ENCODE peak calls at places on chromosomes 16 and 17, in ten cellular contexts. T is sigmoid colon, Z is HCT116, O is tibial nerve, A is vagina, X is esophagus muscularis mucosa, G is lower leg skin, W is A549, V is stomach, K is ovary. S is an unnamed sample.

GRCh38 chr17:83200746-83201145 is 121.3 kb downstream of the METRNL start:
- DNase-seq in T (peak), Z (no peak), O (peak), A (no peak), X (no peak), G (peak), W (no peak), V (no peak), K (peak), S (no peak)

GRCh38 chr16:54930034-54930938 is at the start of gene IRX5:
- DNase-seq in T (peak), Z (peak), O (peak), A (no peak), X (peak), G (peak), W (peak), V (peak), K (peak), S (peak)

GRCh38 chr16:15523092-15523541 is 88.7 kb downstream of the BMERB1 start:
- DNase-seq in T (no peak), Z (peak), O (no peak), A (no peak), X (no peak), G (no peak), W (no peak), V (no peak), K (no peak), S (no peak)

GRCh38 chr17:77089118-77089477 is 51.7 kb upstream of the SEC14L1 start:
- DNase-seq in T (no peak), Z (no peak), O (no peak), A (no peak), X (no peak), G (no peak), W (no peak), V (peak), K (no peak), S (no peak)

GRCh38 chr17:2691965-2692780 is 19.4 kb downstream of the CLUH start:
- DNase-seq in T (peak), Z (no peak), O (no peak), A (peak), X (no peak), G (peak), W (no peak), V (no peak), K (peak), S (no peak)

GRCh38 chr17:74558882-74559519 is 8.3 kb downstream of the CD300H start:
- DNase-seq in T (no peak), Z (no peak), O (no peak), A (no peak), X (no peak), G (no peak), W (no peak), V (no peak), K (no peak), S (no peak)

GRCh38 chr17:41415833-41416335 is 8.5 kb downstream of the KRT37 start:
- DNase-seq in T (no peak), Z (no peak), O (no peak), A (no peak), X (no peak), G (no peak), W (no peak), V (no peak), K (peak), S (no peak)

GRCh38 chr17:50076221-50076590 is 18.9 kb upstream of the PDK2 start:
- DNase-seq in T (no peak), Z (no peak), O (no peak), A (no peak), X (no peak), G (no peak), W (no peak), V (no peak), K (no peak), S (no peak)

GRCh38 chr16:78976212-78976611 is 624.3 kb downstream of the MAF start:
- DNase-seq in T (no peak), Z (no peak), O (no peak), A (no peak), X (no peak), G (no peak), W (no peak), V (no peak), K (no peak), S (no peak)

GRCh38 chr17:74861554-74862107 is 1.9 kb upstream of the GRIN2C start:
- DNase-seq in T (no peak), Z (no peak), O (no peak), A (no peak), X (no peak), G (no peak), W (no peak), V (no peak), K (peak), S (no peak)

GRCh38 chr16:57231821-57232350 is 13.2 kb upstream of the ARL2BP start:
- DNase-seq in T (no peak), Z (no peak), O (no peak), A (no peak), X (no peak), G (no peak), W (no peak), V (no peak), K (no peak), S (peak)

GRCh38 chr16:53457670-53458069 is 23.4 kb downstream of the RBL2 start:
- DNase-seq in T (no peak), Z (no peak), O (no peak), A (no peak), X (no peak), G (no peak), W (no peak), V (no peak), K (no peak), S (no peak)

DNA sequence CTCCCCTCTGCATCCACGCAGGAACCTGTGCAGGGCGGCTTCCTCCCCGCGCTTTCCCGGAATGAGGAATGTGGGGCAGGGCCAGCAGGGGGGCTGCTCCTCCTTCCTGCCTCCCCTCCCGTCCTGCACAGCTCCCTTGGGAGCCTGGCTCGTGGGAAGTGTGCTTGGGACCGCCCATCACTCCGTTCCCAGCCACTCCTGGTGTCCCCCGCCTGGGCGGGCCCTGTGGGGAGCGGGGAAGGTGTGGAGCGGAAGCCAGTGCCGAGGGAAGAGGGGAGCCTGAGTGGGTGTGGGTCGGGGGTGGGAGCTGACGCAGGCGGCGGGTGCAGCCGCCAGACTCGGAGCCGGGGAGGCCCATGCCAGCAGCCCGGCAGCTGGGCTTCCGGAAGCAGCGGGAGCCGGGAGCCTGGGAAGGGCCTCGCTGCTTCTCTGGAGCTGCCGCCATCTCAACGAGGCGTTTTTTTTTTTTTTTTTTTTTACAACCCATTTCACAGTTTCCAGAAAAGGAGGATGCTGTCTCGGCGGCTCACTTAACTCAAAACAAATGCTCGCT is 24.2 kb downstream of the BAHCC1 start:
- DNase-seq in T (peak), Z (peak), O (peak), A (peak), X (peak), G (peak), W (peak), V (peak), K (peak), S (peak)
- TF ChIP-seq POLR2A in T (no peak), Z (no peak), O (no peak), A (no peak), X (peak), G (no peak), W (peak), V (no peak), K (peak), S (peak)

GRCh38 chr16:21233521-21234150 is at the start of gene ANKS4B:
- DNase-seq in T (no peak), Z (no peak), O (no peak), A (no peak), X (no peak), G (no peak), W (no peak), V (peak), K (no peak), S (no peak)
- TF ChIP-seq POLR2A in T (peak), Z (no peak), O (no peak), A (no peak), X (no peak), G (no peak), W (no peak), V (no peak), K (no peak), S (no peak)

DNA sequence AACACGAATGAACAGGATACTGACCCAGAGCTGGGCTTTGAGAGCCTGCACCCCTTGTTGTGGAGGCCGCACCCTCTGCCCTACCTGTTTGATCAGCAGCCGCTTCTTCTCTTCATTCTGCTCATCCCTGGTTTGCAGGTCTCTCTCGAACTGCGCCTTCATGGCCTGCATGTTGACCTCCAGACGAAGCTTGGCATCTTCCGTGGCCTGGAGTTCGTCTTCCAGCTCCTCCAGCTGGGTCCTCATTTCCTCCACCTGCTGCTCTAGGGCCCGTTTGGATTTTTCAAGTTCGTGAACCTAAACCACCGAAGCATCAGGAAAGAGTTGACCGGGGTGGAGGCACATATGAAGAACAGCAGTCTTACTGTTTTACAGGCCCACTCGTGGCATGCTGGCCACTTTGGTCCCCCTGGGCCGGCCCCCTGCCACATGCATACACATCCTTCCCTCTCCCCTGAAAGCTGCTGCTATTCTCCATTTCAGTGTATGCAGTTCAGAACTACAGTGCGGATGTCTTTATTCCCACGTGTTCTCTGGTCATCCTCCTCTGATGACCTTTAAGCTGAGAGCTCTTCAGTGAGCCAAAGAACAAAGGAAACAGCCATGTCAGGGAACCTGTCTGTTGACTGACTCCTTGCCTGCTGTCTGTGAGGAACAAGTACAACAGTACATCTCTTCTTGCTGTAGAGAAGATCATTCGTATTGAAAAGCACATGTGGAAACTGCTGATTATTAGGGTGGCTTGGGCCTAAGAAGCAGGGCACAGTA is 54.8 kb downstream of the NDEL1 start:
- DNase-seq in T (no peak), Z (no peak), O (no peak), A (no peak), X (no peak), G (no peak), W (no peak), V (no peak), K (no peak), S (no peak)
- TF ChIP-seq POLR2A in T (no peak), Z (no peak), O (no peak), A (no peak), X (no peak), G (no peak), W (no peak), V (no peak), K (no peak), S (no peak)

GRCh38 chr16:85612191-85612800 is 826 bp upstream of the GSE1 start:
- DNase-seq in T (peak), Z (peak), O (peak), A (no peak), X (no peak), G (peak), W (peak), V (peak), K (peak), S (peak)

GRCh38 chr16:85613609-85614337 is 651 bp downstream of the GSE1 start:
- DNase-seq in T (peak), Z (no peak), O (peak), A (no peak), X (no peak), G (peak), W (peak), V (peak), K (peak), S (peak)

GRCh38 chr16:85611455-85612190 is 1.5 kb upstream of the GSE1 start:
- DNase-seq in T (peak), Z (peak), O (peak), A (no peak), X (no peak), G (peak), W (peak), V (peak), K (peak), S (peak)

GRCh38 chr16:85614338-85615013 is 1.4 kb downstream of the GSE1 start:
- DNase-seq in T (no peak), Z (no peak), O (no peak), A (no peak), X (no peak), G (peak), W (peak), V (no peak), K (peak), S (no peak)

DNA sequence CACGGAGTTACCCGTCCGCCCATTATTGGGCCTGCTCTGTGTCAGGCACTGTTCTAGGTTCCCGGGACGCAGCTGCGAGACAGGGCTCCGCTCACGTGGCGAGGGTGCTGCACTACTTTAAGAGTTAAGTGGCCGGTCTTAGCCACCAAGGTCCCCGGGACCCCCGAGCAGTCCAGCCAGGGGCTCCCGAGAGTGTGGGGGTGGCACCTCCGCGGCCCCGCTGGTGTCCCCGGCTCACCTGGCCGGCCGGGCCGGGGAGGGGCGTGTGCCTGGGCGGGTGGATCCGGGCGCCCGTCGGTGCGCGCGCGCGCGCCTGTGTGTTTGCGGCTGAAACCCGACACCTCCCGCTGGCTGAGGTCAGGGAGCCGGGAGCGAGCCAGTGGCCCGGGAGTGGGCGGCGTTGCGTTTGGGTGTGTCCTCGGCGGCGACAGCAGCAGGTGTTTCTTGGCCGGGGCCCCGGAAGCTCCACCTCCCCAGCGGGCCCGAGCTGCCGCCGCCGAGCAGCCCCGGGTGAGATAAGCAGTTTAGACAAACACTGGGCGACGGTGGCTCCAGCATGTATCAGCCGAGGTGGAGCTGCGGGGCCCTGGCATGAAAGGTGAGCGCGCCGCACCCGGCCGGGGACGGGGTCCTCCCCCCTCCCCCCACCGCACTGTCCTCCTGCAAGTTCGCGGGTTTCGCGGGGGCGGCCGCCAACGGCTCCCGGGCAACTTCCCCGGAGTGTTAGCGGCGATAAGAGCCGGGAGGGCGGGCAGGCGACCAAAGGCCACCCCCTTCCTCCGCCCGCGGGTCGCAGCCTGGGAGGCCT is at the start of gene GSE1:
- DNase-seq in T (peak), Z (peak), O (peak), A (no peak), X (peak), G (peak), W (peak), V (peak), K (peak), S (peak)
- TF ChIP-seq POLR2A in T (peak), Z (peak), O (peak), A (no peak), X (peak), G (no peak), W (peak), V (peak), K (no peak), S (peak)

GRCh38 chr17:40278414-40278813 is 9.3 kb upstream of the CDC6 start:
- DNase-seq in T (no peak), Z (no peak), O (no peak), A (no peak), X (no peak), G (no peak), W (no peak), V (no peak), K (no peak), S (no peak)
- TF ChIP-seq POLR2A in T (no peak), Z (no peak), O (no peak), A (no peak), X (no peak), G (no peak), W (no peak), V (no peak), K (no peak), S (no peak)

DNA sequence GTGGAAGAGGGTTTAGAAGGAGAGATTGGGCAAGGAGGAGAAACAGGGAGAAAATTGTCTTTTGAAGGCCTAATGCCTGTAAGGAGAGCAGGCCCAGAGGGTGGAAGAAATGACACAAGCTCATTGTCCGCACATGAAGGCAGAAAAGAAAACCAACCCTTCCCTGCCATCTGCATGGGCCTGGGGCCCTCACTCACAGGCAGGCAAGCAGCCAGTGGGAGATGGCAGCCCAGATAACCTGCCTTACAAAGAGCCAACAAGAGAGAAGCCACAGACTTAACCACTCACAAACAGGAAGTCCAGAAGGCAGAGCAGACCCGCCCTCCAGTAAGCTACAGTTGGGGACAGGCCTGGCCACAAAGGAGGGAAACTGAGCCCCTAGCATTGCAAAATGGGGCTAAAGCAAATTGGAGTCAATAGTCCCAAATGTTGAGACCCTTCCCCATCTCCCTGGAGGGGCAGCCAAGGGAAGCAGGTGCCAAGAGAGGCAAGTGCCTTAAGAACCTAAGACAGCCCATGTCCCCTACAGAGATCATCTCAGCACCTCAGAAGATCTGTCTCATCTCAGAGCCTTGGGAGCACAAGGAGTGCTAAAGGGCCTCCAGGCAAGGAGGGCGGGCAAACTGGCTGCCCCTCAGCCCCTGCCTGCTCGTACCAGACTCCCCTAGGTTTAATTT is 7.3 kb upstream of the TSPOAP1 start:
- DNase-seq in T (peak), Z (no peak), O (no peak), A (no peak), X (no peak), G (no peak), W (no peak), V (peak), K (no peak), S (no peak)
- TF ChIP-seq POLR2A in T (peak), Z (no peak), O (no peak), A (no peak), X (no peak), G (no peak), W (no peak), V (no peak), K (no peak), S (no peak)

S was measured in prostate gland.